ENCODE peak calls at places on chromosomes 3 and 15, in six cellular contexts. B, Q, W, P, Z and F are unnamed samples.

GRCh38 chr3:150149651-150150051 is 179.0 kb upstream of the PFN2 start:
- DNase-seq in B (peak), Q (no peak), W (no peak), P (no peak), Z (no peak), F (peak)

GRCh38 chr15:55990986-55991385 is 2.4 kb downstream of the NEDD4 start:
- DNase-seq in B (no peak), Q (no peak), W (no peak), P (no peak), Z (no peak), F (no peak)

GRCh38 chr3:17678116-17678741 is 64.2 kb downstream of the TBC1D5 start:
- DNase-seq in B (peak), Q (no peak), W (no peak), P (no peak), Z (no peak), F (peak)

GRCh38 chr3:167493240-167493639 is 19.4 kb upstream of the SERPINI2 start:
- DNase-seq in B (no peak), Q (peak), W (no peak), P (peak), Z (no peak), F (no peak)

GRCh38 chr3:50574280-50574831 is 5.0 kb downstream of the HEMK1 start:
- DNase-seq in B (no peak), Q (no peak), W (no peak), P (no peak), Z (no peak), F (no peak)

GRCh38 chr15:79160211-79160610 is 69.6 kb upstream of the RASGRF1 start:
- DNase-seq in B (no peak), Q (no peak), W (no peak), P (no peak), Z (no peak), F (no peak)

GRCh38 chr15:90907838-90908507 is 4.9 kb downstream of the MAN2A2 start:
- DNase-seq in B (no peak), Q (no peak), W (no peak), P (no peak), Z (no peak), F (no peak)

GRCh38 chr15:67093146-67093874 is 27.9 kb downstream of the SMAD3 start:
- DNase-seq in B (no peak), Q (peak), W (no peak), P (no peak), Z (peak), F (no peak)

DNA sequence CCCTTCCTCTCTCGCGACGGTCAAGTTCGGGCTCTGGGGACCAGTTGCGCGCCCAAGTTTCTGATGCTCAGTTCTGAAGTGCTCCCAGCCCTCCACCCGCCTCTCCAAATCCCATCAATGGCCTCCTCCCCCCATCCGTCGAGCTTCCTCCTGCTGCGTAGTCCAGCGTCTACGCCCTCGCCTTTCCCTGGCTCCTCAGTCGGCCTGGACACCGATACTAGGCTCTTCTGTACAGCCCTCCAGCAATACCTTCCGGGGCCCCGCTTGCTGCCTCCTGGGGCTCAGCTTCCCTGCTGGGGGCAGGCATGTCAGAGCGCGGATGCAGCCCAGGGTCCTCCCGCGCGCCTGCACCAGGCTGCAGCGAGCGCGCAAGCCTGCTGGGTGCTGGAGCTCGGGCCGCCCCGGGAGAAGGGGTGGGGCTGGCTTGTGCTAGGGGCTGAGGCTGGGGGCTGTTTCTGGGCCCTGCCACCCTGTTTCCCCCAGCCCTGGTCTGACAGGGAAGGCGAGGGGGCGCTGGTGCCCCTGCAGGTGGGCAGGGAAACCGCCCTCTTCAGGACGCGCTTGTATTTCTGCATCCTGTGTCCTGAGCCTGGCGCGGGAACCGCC is 353.3 kb upstream of the SUCLG2 start:
- DNase-seq in B (no peak), Q (no peak), W (no peak), P (peak), Z (no peak), F (no peak)
- TF ChIP-seq CTCF in B (no peak), Q (no peak), W (no peak), P (peak), Z (no peak), F (no peak)

DNA sequence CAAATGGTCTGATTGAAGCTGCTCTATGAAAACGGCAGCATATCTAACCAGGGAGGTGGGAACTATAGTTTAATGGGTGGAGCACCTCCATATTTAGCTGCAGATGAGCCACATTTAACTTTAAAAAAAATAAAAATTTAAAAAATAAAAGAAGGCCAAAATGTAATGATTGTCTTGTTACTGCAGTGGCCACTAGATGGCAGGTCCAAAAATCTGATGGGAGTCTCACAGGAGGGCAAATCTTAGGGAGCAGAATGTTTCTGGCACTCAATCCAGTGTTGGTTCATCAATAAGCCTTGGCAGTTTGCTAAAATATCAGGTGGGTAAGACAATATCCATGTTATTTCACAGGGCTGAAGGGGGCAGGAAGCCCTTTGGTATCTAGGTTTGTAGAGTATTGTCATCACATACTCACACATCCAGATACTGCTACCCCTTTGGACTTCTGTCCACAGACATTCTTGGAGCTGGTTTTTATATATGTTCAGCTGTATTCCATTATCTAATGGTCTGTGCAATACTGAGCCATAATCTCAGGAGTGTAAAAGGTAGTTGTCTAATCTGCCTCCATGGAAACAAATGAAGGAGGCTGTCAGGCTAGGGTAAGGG is 233.3 kb downstream of the TIGIT start:
- DNase-seq in B (no peak), Q (peak), W (no peak), P (no peak), Z (no peak), F (peak)
- H3K4me3 ChIP-seq in B (no peak), Q (no peak), W (no peak), P (no peak), Z (no peak), F (no peak)

GRCh38 chr3:30567139-30567753 is 39.2 kb upstream of the TGFBR2 start:
- DNase-seq in B (no peak), Q (no peak), W (no peak), P (peak), Z (no peak), F (no peak)
- TF ChIP-seq CTCF in B (no peak), Q (peak), W (no peak), P (peak), Z (no peak), F (no peak)

DNA sequence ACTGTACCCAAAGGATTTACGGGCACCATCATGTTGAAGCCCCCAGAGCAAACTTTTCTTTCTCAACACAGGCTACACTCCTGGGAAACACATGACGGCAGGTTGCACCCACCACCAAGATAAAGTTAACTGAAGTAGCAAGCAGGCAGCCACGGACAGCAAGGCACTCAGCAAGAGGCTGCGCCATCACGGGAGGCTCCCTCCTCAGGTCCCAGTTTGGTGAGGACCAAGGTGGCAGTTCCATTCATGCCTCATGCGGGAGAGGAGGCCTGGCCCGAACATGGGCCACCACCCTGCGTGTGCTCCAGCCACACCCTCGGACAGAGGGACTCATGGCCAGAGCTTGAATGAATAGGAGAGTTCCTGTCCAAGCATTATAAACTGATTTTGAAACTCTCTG is 6.8 kb downstream of the ADCY5 start:
- DNase-seq in B (no peak), Q (no peak), W (no peak), P (no peak), Z (no peak), F (no peak)
- H3K4me3 ChIP-seq in B (no peak), Q (no peak), W (no peak), P (no peak), Z (no peak), F (no peak)